ENCODE peak calls at places on chromosomes 7 and 10, in six cellular contexts. One of them, this sample, is unnamed.

GRCh38 chr7:128008744-128009143 is 22.5 kb downstream of the LRRC4 start:
- DNase-seq in esophagus squamous epithelium: no peak
- DNase-seq in Panc1: no peak
- DNase-seq in thoracic aorta: no peak
- DNase-seq in brain microvascular endothelial cell: no peak
- DNase-seq in retinal pigment epithelial cell: no peak
- DNase-seq in this sample: no peak

GRCh38 chr7:25638590-25638989 is 410.3 kb upstream of the NPVF start:
- DNase-seq in esophagus squamous epithelium: no peak
- DNase-seq in Panc1: no peak
- DNase-seq in thoracic aorta: no peak
- DNase-seq in brain microvascular endothelial cell: no peak
- DNase-seq in retinal pigment epithelial cell: no peak
- DNase-seq in this sample: no peak

GRCh38 chr10:132729810-132730565 is 56.0 kb downstream of the NKX6-2 start:
- DNase-seq in esophagus squamous epithelium: no peak
- DNase-seq in Panc1: no peak
- DNase-seq in thoracic aorta: no peak
- DNase-seq in brain microvascular endothelial cell: no peak
- DNase-seq in retinal pigment epithelial cell: no peak
- DNase-seq in this sample: no peak

GRCh38 chr10:17710181-17710580 is 41.8 kb upstream of the TMEM236 start:
- DNase-seq in esophagus squamous epithelium: no peak
- DNase-seq in Panc1: no peak
- DNase-seq in thoracic aorta: no peak
- DNase-seq in brain microvascular endothelial cell: no peak
- DNase-seq in retinal pigment epithelial cell: no peak
- DNase-seq in this sample: no peak

GRCh38 chr7:2309889-2310331 is 4.3 kb downstream of the SNX8 start:
- DNase-seq in esophagus squamous epithelium: no peak
- DNase-seq in Panc1: no peak
- DNase-seq in thoracic aorta: no peak
- DNase-seq in brain microvascular endothelial cell: peak
- DNase-seq in retinal pigment epithelial cell: peak
- DNase-seq in this sample: no peak

GRCh38 chr10:42551582-42552187 is 86.7 kb downstream of the ZNF33B start:
- DNase-seq in esophagus squamous epithelium: no peak
- DNase-seq in Panc1: no peak
- DNase-seq in thoracic aorta: no peak
- DNase-seq in brain microvascular endothelial cell: peak
- DNase-seq in retinal pigment epithelial cell: no peak
- DNase-seq in this sample: no peak

GRCh38 chr10:43392757-43393156 is 16.2 kb downstream of the HNRNPF start:
- DNase-seq in esophagus squamous epithelium: no peak
- DNase-seq in Panc1: no peak
- DNase-seq in thoracic aorta: no peak
- DNase-seq in brain microvascular endothelial cell: no peak
- DNase-seq in retinal pigment epithelial cell: no peak
- DNase-seq in this sample: no peak

GRCh38 chr10:25701651-25702050 is 232.4 kb upstream of the MYO3A start:
- DNase-seq in esophagus squamous epithelium: no peak
- DNase-seq in Panc1: no peak
- DNase-seq in thoracic aorta: no peak
- DNase-seq in brain microvascular endothelial cell: no peak
- DNase-seq in retinal pigment epithelial cell: no peak
- DNase-seq in this sample: no peak

GRCh38 chr7:97006146-97006950 is 995 bp downstream of the DLX6 start:
- DNase-seq in esophagus squamous epithelium: no peak
- DNase-seq in Panc1: no peak
- DNase-seq in thoracic aorta: no peak
- DNase-seq in brain microvascular endothelial cell: no peak
- DNase-seq in retinal pigment epithelial cell: no peak
- DNase-seq in this sample: no peak

DNA sequence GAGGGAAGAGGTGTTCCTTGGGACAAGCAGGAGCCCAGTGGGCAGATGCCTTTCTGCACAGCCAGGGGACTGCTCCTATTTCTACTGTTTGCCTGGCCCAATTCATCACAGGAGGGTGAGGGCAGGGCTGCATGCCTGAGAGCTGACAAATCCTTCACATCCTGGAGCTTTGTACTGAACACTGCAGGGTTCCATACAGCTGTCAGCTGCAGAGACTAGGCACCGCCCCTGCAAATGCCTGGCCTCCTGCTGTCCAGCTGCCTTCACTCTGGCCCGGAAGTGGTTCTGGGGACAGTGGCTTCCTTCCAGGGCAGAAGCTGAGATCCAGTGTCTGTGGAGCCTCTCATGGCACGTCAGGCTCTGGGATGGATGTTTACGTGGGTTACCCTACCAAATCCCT is 470.7 kb downstream of the DNAJB6 start:
- DNase-seq in esophagus squamous epithelium: no peak
- DNase-seq in Panc1: no peak
- DNase-seq in thoracic aorta: no peak
- DNase-seq in brain microvascular endothelial cell: peak
- DNase-seq in retinal pigment epithelial cell: no peak
- DNase-seq in this sample: no peak
- TF ChIP-seq CTCF in esophagus squamous epithelium: no peak
- TF ChIP-seq CTCF in Panc1: no peak
- TF ChIP-seq CTCF in thoracic aorta: no peak
- TF ChIP-seq CTCF in brain microvascular endothelial cell: no peak
- TF ChIP-seq CTCF in retinal pigment epithelial cell: no peak
- TF ChIP-seq CTCF in this sample: no peak

DNA sequence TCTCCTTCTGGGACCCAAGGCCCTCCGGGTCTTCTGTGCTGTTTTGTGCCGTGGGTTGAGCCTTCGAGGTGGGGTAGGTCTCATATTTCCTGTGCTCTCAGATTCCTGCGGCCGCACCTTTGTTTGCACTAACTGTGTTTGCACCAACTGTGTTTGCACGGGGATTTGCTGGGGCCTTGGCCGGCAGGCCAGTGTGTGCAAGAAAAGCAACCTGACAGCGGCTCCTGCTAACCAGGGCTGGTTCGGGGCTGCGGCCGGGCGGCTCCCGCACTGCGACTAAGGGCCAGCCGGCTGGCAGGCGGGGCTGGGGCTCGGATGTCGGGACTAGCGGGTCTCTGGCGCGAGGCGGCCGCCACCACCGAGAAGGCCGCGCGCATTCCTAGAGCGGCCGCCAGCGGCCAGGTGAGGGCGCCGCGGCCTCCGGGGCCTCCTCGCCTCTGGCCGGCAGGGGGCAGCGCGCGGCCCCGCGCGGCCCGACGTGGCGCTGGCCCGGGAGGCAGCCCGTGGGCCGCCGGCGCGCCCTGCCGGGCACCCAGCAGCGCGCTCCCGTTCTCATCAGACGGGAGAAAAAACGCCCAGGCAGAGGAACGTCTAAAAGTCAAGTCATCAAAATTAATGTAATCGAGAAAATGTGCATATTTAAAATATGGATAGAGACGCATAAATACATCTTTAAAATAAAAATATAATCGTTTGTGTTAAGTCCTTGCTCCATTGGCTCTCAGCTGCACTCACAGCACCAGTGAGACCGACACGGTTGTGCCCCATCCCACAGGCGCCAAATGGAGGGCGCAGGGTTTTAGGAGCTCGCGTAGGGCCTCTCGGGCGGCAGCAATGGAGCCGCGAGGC is 38.6 kb downstream of the ZNF777 start:
- DNase-seq in esophagus squamous epithelium: no peak
- DNase-seq in Panc1: peak
- DNase-seq in thoracic aorta: no peak
- DNase-seq in brain microvascular endothelial cell: peak
- DNase-seq in retinal pigment epithelial cell: no peak
- DNase-seq in this sample: no peak
- TF ChIP-seq CTCF in esophagus squamous epithelium: peak
- TF ChIP-seq CTCF in Panc1: peak
- TF ChIP-seq CTCF in thoracic aorta: peak
- TF ChIP-seq CTCF in brain microvascular endothelial cell: peak
- TF ChIP-seq CTCF in retinal pigment epithelial cell: peak
- TF ChIP-seq CTCF in this sample: no peak

GRCh38 chr7:106038916-106039315 is 73.2 kb downstream of the SYPL1 start:
- DNase-seq in esophagus squamous epithelium: no peak
- DNase-seq in Panc1: no peak
- DNase-seq in thoracic aorta: no peak
- DNase-seq in brain microvascular endothelial cell: no peak
- DNase-seq in retinal pigment epithelial cell: no peak
- DNase-seq in this sample: no peak

GRCh38 chr7:106038289-106038688 is 73.8 kb downstream of the SYPL1 start:
- DNase-seq in esophagus squamous epithelium: no peak
- DNase-seq in Panc1: no peak
- DNase-seq in thoracic aorta: no peak
- DNase-seq in brain microvascular endothelial cell: no peak
- DNase-seq in retinal pigment epithelial cell: no peak
- DNase-seq in this sample: no peak

GRCh38 chr7:106041140-106041717 is 70.9 kb downstream of the SYPL1 start:
- DNase-seq in esophagus squamous epithelium: no peak
- DNase-seq in Panc1: peak
- DNase-seq in thoracic aorta: no peak
- DNase-seq in brain microvascular endothelial cell: peak
- DNase-seq in retinal pigment epithelial cell: no peak
- DNase-seq in this sample: no peak

GRCh38 chr7:106037489-106038176 is 74.5 kb downstream of the SYPL1 start:
- DNase-seq in esophagus squamous epithelium: no peak
- DNase-seq in Panc1: no peak
- DNase-seq in thoracic aorta: no peak
- DNase-seq in brain microvascular endothelial cell: no peak
- DNase-seq in retinal pigment epithelial cell: no peak
- DNase-seq in this sample: no peak

DNA sequence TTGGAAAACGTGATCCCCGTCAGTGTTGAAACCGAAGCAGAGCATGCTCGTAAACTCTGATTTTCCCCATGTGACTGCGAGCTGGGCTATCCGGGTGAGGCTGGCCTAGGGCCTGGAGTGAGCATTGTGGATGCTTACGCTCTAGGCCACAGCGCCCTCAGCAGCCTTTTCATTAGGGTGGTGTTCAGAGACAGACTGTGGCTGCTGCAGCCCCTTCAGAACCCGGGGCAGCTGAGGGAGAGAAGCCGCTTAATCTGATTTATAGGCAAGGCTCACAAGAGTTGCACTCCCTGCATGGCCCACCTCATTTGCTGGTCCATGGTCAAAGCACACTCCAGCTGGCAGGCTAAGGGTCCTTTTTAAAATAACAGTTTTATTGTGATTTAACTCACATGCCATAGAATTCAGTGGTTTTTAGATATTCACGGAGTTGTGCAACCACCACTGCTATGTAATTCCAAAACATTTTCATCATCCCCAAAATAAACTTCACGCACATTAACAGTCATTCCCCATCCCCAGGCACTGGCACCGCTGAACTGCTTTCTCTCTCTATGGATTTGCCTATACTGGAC is 72.5 kb downstream of the SYPL1 start:
- DNase-seq in esophagus squamous epithelium: no peak
- DNase-seq in Panc1: no peak
- DNase-seq in thoracic aorta: no peak
- DNase-seq in brain microvascular endothelial cell: peak
- DNase-seq in retinal pigment epithelial cell: no peak
- DNase-seq in this sample: no peak
- TF ChIP-seq CTCF in esophagus squamous epithelium: no peak
- TF ChIP-seq CTCF in Panc1: no peak
- TF ChIP-seq CTCF in thoracic aorta: no peak
- TF ChIP-seq CTCF in brain microvascular endothelial cell: no peak
- TF ChIP-seq CTCF in retinal pigment epithelial cell: no peak
- TF ChIP-seq CTCF in this sample: no peak

GRCh38 chr10:92834331-92834730 is 14.0 kb upstream of the EXOC6 start:
- DNase-seq in esophagus squamous epithelium: no peak
- DNase-seq in Panc1: no peak
- DNase-seq in thoracic aorta: no peak
- DNase-seq in brain microvascular endothelial cell: no peak
- DNase-seq in retinal pigment epithelial cell: no peak
- DNase-seq in this sample: no peak

GRCh38 chr10:92844746-92845145 is 3.6 kb upstream of the EXOC6 start:
- DNase-seq in esophagus squamous epithelium: no peak
- DNase-seq in Panc1: no peak
- DNase-seq in thoracic aorta: no peak
- DNase-seq in brain microvascular endothelial cell: no peak
- DNase-seq in retinal pigment epithelial cell: no peak
- DNase-seq in this sample: no peak

GRCh38 chr10:92834981-92835380 is 13.3 kb upstream of the EXOC6 start:
- DNase-seq in esophagus squamous epithelium: no peak
- DNase-seq in Panc1: no peak
- DNase-seq in thoracic aorta: no peak
- DNase-seq in brain microvascular endothelial cell: no peak
- DNase-seq in retinal pigment epithelial cell: no peak
- DNase-seq in this sample: no peak

GRCh38 chr10:92837462-92837861 is 10.9 kb upstream of the EXOC6 start:
- DNase-seq in esophagus squamous epithelium: no peak
- DNase-seq in Panc1: no peak
- DNase-seq in thoracic aorta: no peak
- DNase-seq in brain microvascular endothelial cell: no peak
- DNase-seq in retinal pigment epithelial cell: no peak
- DNase-seq in this sample: no peak

GRCh38 chr10:92839191-92840085 is 8.9 kb upstream of the EXOC6 start:
- DNase-seq in esophagus squamous epithelium: no peak
- DNase-seq in Panc1: no peak
- DNase-seq in thoracic aorta: no peak
- DNase-seq in brain microvascular endothelial cell: peak
- DNase-seq in retinal pigment epithelial cell: no peak
- DNase-seq in this sample: no peak
- TF ChIP-seq CTCF in esophagus squamous epithelium: no peak
- TF ChIP-seq CTCF in Panc1: peak
- TF ChIP-seq CTCF in thoracic aorta: no peak
- TF ChIP-seq CTCF in brain microvascular endothelial cell: peak
- TF ChIP-seq CTCF in retinal pigment epithelial cell: peak
- TF ChIP-seq CTCF in this sample: no peak

This sample was measured in omental fat pad.